ENCODE peak calls at places on chromosome 1, in six cellular contexts. E is stimulated activated CD4-positive, alpha-beta T cell treated with anti-CD3 and anti-CD28 coated beads, Interleukin-12 subunit alpha, Interleukin-12 subunit beta, amount 100 ng/mL, for 24 hours; R is activated CD4-positive, alpha-beta T cell treated with anti-CD3 and anti-CD28 coated beads, Interleukin-2, amount 50 U/mL, for 24 hours; W is Calu3; Y is iPS-NIHi11; B is D341Med. C is an unnamed sample.

GRCh38 chr1:71640131-71640530 is 559.3 kb upstream of the ZRANB2 start:
- DNase-seq in E (no peak), R (no peak), W (no peak), Y (no peak), B (no peak), C (no peak)

GRCh38 chr1:24545673-24546072 is 10.2 kb upstream of the NCMAP start:
- DNase-seq in E (no peak), R (no peak), W (no peak), Y (no peak), B (no peak), C (no peak)

GRCh38 chr1:111234866-111235265 is 7.4 kb downstream of the CHI3L2 start:
- DNase-seq in E (no peak), R (no peak), W (no peak), Y (no peak), B (no peak), C (no peak)

GRCh38 chr1:55965981-55966461 is 613.3 kb downstream of the PLPP3 start:
- DNase-seq in E (no peak), R (no peak), W (no peak), Y (no peak), B (no peak), C (no peak)

GRCh38 chr1:229620876-229621275 is 5.0 kb downstream of the TAF5L start:
- DNase-seq in E (no peak), R (no peak), W (no peak), Y (no peak), B (no peak), C (peak)

GRCh38 chr1:100107696-100108095 is 25.0 kb downstream of the SASS6 start:
- DNase-seq in E (no peak), R (no peak), W (no peak), Y (no peak), B (no peak), C (no peak)

GRCh38 chr1:24108334-24109165 is 3.4 kb downstream of the MYOM3 start:
- DNase-seq in E (no peak), R (no peak), W (peak), Y (no peak), B (no peak), C (peak)

GRCh38 chr1:243924188-243924587 is 74.1 kb upstream of the AKT3 start:
- DNase-seq in E (no peak), R (no peak), W (peak), Y (no peak), B (no peak), C (no peak)

GRCh38 chr1:224565186-224565585 is 50.9 kb upstream of the CNIH3 start:
- DNase-seq in E (no peak), R (no peak), W (peak), Y (no peak), B (no peak), C (peak)

GRCh38 chr1:27686223-27686990 is 14.4 kb upstream of the IFI6 start:
- DNase-seq in E (no peak), R (no peak), W (peak), Y (peak), B (peak), C (no peak)

GRCh38 chr1:24410750-24411149 is 2.8 kb downstream of the STPG1 start:
- DNase-seq in E (no peak), R (no peak), W (no peak), Y (no peak), B (no peak), C (no peak)

GRCh38 chr1:48793863-48794262 is 17.2 kb upstream of the BEND5 start:
- DNase-seq in E (no peak), R (no peak), W (no peak), Y (no peak), B (no peak), C (no peak)

GRCh38 chr1:70719164-70719563 is 308.1 kb downstream of the CTH start:
- DNase-seq in E (no peak), R (no peak), W (no peak), Y (no peak), B (no peak), C (no peak)

GRCh38 chr1:191671236-191671635 is 487.0 kb upstream of the RGS18 start:
- DNase-seq in E (no peak), R (no peak), W (no peak), Y (no peak), B (no peak), C (no peak)

GRCh38 chr1:56466541-56466940 is 112.8 kb downstream of the PLPP3 start:
- DNase-seq in E (no peak), R (no peak), W (no peak), Y (no peak), B (no peak), C (no peak)

GRCh38 chr1:64051801-64052200 is 151.6 kb upstream of the UBE2U start:
- DNase-seq in E (no peak), R (no peak), W (no peak), Y (no peak), B (no peak), C (no peak)

GRCh38 chr1:94720091-94720793 is 99.9 kb upstream of the SLC44A3 start:
- DNase-seq in E (no peak), R (no peak), W (no peak), Y (no peak), B (no peak), C (no peak)

GRCh38 chr1:160309183-160309535 is 24.2 kb upstream of the PEX19 start:
- DNase-seq in E (no peak), R (no peak), W (no peak), Y (no peak), B (no peak), C (no peak)

GRCh38 chr1:58883888-58884482 is 100.1 kb upstream of the JUN start:
- DNase-seq in E (no peak), R (no peak), W (peak), Y (no peak), B (no peak), C (no peak)

GRCh38 chr1:11098931-11099309 is 749 bp downstream of the EXOSC10 start:
- DNase-seq in E (no peak), R (no peak), W (no peak), Y (no peak), B (no peak), C (no peak)

GRCh38 chr1:59485171-59485570 is 188.3 kb downstream of the FGGY start:
- DNase-seq in E (no peak), R (no peak), W (no peak), Y (no peak), B (no peak), C (no peak)

GRCh38 chr1:201989354-201990128 is 7.1 kb downstream of the RNPEP start:
- DNase-seq in E (no peak), R (no peak), W (no peak), Y (no peak), B (no peak), C (no peak)

GRCh38 chr1:174775621-174776020 is 224.1 kb upstream of the CACYBP start:
- DNase-seq in E (no peak), R (no peak), W (no peak), Y (no peak), B (no peak), C (no peak)

GRCh38 chr1:59136541-59137335 is 160.2 kb upstream of the FGGY start:
- DNase-seq in E (no peak), R (no peak), W (peak), Y (no peak), B (no peak), C (peak)

C was measured in gastrocnemius medialis.